ENCODE peak calls at places on chromosomes 7 and 10, in nine cellular contexts. P, H, G, K, D, F, X, U and T are unnamed samples.

GRCh38 chr7:101563198-101563901 is 65.7 kb downstream of the MYL10 start:
- DNase-seq in P (no peak), H (no peak), G (peak; percentile 6), K (no peak), D (no peak), F (peak; percentile 40), X (peak; percentile 6), U (no peak), T (no peak)

GRCh38 chr7:41881313-41882130 is 178.6 kb upstream of the INHBA start:
- DNase-seq in P (peak; percentile 79), H (peak; percentile 78), G (peak; percentile 46), K (peak; percentile 48), D (no peak), F (no peak), X (no peak), U (peak; percentile 54), T (no peak)

GRCh38 chr7:114973147-114973546 is 51.3 kb downstream of the MDFIC start:
- DNase-seq in P (no peak), H (peak; percentile 13), G (no peak), K (no peak), D (no peak), F (no peak), X (no peak), U (no peak), T (no peak)

GRCh38 chr7:74230446-74231231 is 20.8 kb downstream of the LAT2 start:
- DNase-seq in P (peak; percentile 66), H (no peak), G (no peak), K (no peak), D (no peak), F (no peak), X (no peak), U (no peak), T (no peak)

GRCh38 chr10:118870467-118871243 is 115.9 kb upstream of the CACUL1 start:
- DNase-seq in P (no peak), H (peak; percentile 91), G (no peak), K (peak; percentile 23), D (no peak), F (peak; percentile 90), X (peak; percentile 38), U (peak; percentile 78), T (peak; percentile 66)

GRCh38 chr10:88932539-88933256 is 19.9 kb downstream of the ACTA2 start:
- DNase-seq in P (no peak), H (peak; percentile 76), G (peak; percentile 38), K (peak; percentile 70), D (peak; percentile 32), F (no peak), X (peak; percentile 90), U (peak; percentile 78), T (peak; percentile 83)

GRCh38 chr7:100483728-100484635 is at the start of gene NYAP1:
- DNase-seq in P (peak; percentile 63), H (no peak), G (peak; percentile 72), K (no peak), D (peak; percentile 53), F (no peak), X (peak; percentile 72), U (peak; percentile 60), T (peak; percentile 72)

GRCh38 chr10:98262571-98262970 is 5.4 kb downstream of the LOXL4 start:
- DNase-seq in P (no peak), H (no peak), G (no peak), K (no peak), D (peak; percentile 39), F (no peak), X (peak; percentile 75), U (peak; percentile 86), T (peak; percentile 33)

GRCh38 chr10:5555881-5556280 is 31.1 kb downstream of the CALML3 start:
- DNase-seq in P (no peak), H (no peak), G (no peak), K (no peak), D (peak; percentile 10), F (no peak), X (no peak), U (no peak), T (no peak)

GRCh38 chr10:96311180-96311697 is 7.0 kb downstream of the DNTT start:
- DNase-seq in P (no peak), H (no peak), G (no peak), K (no peak), D (no peak), F (no peak), X (no peak), U (no peak), T (no peak)

GRCh38 chr7:158996214-158997109 is 140.1 kb downstream of the DYNC2I1 start:
- DNase-seq in P (no peak), H (no peak), G (no peak), K (no peak), D (no peak), F (peak; percentile 45), X (peak; percentile 44), U (no peak), T (no peak)

GRCh38 chr10:14860782-14861181 is 17.9 kb upstream of the SUV39H2 start:
- DNase-seq in P (no peak), H (no peak), G (peak; percentile 81), K (no peak), D (peak; percentile 56), F (no peak), X (no peak), U (no peak), T (no peak)

GRCh38 chr10:25852364-25852941 is 81.6 kb upstream of the MYO3A start:
- DNase-seq in P (no peak), H (no peak), G (no peak), K (no peak), D (no peak), F (no peak), X (peak; percentile 8), U (no peak), T (no peak)

GRCh38 chr10:112307631-112308502 is 24.7 kb downstream of the TECTB start:
- DNase-seq in P (peak; percentile 9), H (peak; percentile 9), G (peak; percentile 39), K (no peak), D (peak; percentile 68), F (no peak), X (peak; percentile 89), U (peak; percentile 62), T (peak; percentile 69)

GRCh38 chr7:137606061-137606674 is 240.6 kb downstream of the DGKI start:
- DNase-seq in P (peak; percentile 46), H (no peak), G (no peak), K (no peak), D (no peak), F (no peak), X (peak; percentile 74), U (no peak), T (no peak)

GRCh38 chr10:25068152-25069058 is 52.0 kb downstream of the THNSL1 start:
- DNase-seq in P (no peak), H (peak; percentile 80), G (no peak), K (no peak), D (no peak), F (peak; percentile 83), X (peak; percentile 76), U (no peak), T (no peak)

DNA sequence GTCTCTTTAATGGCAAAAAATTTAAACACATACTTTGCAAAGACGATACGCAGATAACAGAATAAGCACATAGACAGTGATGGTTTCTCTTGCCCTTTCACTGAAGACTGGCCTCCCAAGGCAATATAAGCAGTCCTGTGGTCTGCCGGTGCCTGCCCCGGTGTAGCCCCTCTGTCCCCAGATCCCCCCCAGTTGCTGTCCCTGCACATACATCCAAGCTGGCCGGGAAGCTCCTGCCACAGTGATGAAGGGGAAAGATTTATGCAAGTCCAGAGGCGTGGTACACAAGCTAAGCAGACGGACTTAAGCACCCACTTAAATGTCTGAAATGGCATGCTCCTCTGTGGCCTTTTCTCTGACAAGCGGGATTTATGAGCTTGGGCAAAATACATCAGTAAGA is 61.9 kb upstream of the PPP2R2D start:
- DNase-seq in P (no peak), H (no peak), G (no peak), K (peak; percentile 13), D (no peak), F (peak; percentile 9), X (no peak), U (no peak), T (no peak)
- H3K4me3 ChIP-seq in P (no peak overlapping the region), H (no peak overlapping the region), G (no peak overlapping the region), K (no peak overlapping the region), D (no peak overlapping the region), F (no peak overlapping the region), X (no peak overlapping the region), U (no peak overlapping the region), T (no peak overlapping the region)

DNA sequence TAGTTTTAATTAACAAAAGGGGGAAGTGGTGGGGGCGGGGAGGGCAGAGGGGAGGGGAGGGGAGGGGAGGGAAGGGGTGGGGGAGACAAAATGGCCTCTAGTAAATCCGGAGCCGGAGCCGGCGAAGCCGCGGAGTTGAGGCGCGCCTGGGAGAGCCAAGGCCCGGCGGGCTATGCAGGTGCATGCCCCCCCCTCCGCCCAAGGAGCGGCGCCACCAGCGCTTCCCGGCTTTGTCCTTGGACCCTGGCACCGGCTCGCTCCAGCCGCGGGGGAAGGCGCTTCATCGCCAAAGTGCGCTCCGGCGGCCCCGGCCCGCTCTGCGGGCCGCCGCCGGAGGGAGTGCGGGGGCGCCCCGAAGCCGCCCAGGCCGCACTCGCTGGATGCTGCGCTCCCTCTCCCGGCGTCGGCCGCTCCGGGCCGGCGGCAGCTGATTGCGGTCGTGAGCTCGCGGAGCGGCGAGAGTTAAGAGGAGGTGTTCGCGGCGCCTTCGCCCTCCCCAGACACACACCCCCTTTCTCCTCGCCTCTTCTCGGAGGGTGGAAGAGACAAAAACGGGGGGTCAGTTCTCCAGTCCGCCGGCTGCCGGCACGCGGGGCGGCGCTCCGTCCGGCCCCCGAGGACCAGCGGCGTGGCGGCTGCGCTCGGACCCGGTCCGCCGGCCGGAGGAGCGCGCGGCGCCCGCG is at the start of gene LRRC4:
- DNase-seq in P (peak; percentile 60), H (no peak), G (peak; percentile 36), K (no peak), D (peak; percentile 48), F (no peak), X (peak; percentile 81), U (peak; percentile 53), T (peak; percentile 50)
- TF ChIP-seq CTCF in P (no peak), H (peak; percentile 14), G (no peak), K (no peak), D (no peak), F (no peak), X (no peak), U (peak; percentile 20), T (peak; percentile 3)

DNA sequence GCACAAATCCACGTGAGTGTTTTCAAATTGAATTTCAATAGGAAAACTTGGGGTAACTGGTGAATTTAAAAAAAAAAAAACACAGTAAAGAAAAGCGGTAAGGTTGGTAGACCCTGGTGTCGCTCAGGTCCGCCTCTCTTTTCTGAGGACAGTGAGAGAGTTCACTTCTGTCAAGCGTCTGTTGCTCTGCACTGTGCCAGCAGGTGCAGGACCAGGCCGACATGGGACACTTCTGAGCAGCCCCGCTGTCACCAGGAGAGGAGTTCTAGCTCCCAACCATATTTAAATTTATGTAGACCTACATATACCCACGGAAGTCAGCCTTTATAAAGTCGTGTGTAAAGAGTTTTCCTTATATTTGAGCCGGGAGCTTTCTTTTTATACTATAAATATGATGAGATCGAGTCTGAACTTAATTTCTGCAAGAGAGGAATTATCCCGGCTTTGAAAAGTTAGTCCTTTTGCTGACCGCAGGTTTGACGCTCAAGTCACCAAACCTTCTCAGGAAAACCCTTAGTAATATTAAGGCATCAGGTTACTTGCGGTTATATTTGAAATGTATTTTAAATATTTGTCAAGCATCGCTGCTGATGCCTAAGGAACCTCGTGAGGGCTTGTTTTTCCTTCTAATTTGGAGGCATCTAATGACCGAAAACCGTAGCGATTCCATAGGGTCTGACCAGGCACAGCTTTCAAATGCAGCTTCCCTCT is 550 bp downstream of the IKZF1 start:
- DNase-seq in P (no peak), H (no peak), G (peak; percentile 70), K (no peak), D (no peak), F (no peak), X (peak; percentile 36), U (no peak), T (no peak)
- H3K27me3 ChIP-seq in P (no peaks in the 10 kb centered on the region), H (peaks cover 41% of the 10 kb centered on the region), G (peaks cover 49% of the 10 kb centered on the region), K (peaks cover 34% of the 10 kb centered on the region), D (peaks cover 71% of the 10 kb centered on the region), F (peaks cover 83% of the 10 kb centered on the region), X (peaks cover 63% of the 10 kb centered on the region), U (peaks cover 28% of the 10 kb centered on the region), T (peaks cover 85% of the 10 kb centered on the region)

GRCh38 chr10:48234807-48235206 is 39.7 kb downstream of the FRMPD2 start:
- DNase-seq in P (no peak), H (no peak), G (no peak), K (no peak), D (no peak), F (peak; percentile 11), X (no peak), U (no peak), T (no peak)
- H3K4me3 ChIP-seq in P (no peak overlapping the region), H (no peak overlapping the region), G (no peak overlapping the region), K (no peak overlapping the region), D (no peak overlapping the region), F (no peak overlapping the region), X (no peak overlapping the region), U (no peak overlapping the region), T (no peak overlapping the region)